ENCODE peak calls at places on chromosomes 2 and 18, in nine cellular contexts. K is hepatocyte, R is GM23248, D is PC-3, O is brain microvascular endothelial cell, M is fibroblast of pulmonary artery, N is small intestine, U is choroid plexus epithelial cell, W is cardiac muscle cell. V is an unnamed sample.

GRCh38 chr18:79567481-79568147 is 112.0 kb upstream of the CTDP1 start:
- DNase-seq in O (peak; percentile 95), D (no peak), U (peak; percentile 94), W (peak; percentile 68), M (peak; percentile 93), N (no peak), K (peak; percentile 69), R (peak; percentile 92), V (peak; percentile 75)

GRCh38 chr2:207473203-207473865 is 56.4 kb upstream of the CREB1 start:
- DNase-seq in N (peak; percentile 46), O (peak; percentile 86), R (peak; percentile 90), W (peak; percentile 71), K (peak; percentile 69), U (peak; percentile 96), D (peak; percentile 86), M (peak; percentile 92), V (peak; percentile 68)

GRCh38 chr2:66679422-66679821 is 244.5 kb downstream of the MEIS1 start:
- DNase-seq in M (no peak), W (peak; percentile 28), D (no peak), O (no peak), K (no peak), N (no peak), R (no peak), U (no peak), V (no peak)

GRCh38 chr2:112634153-112634873 is 11.4 kb upstream of the SLC20A1 start:
- DNase-seq in R (no peak), N (no peak), U (no peak), W (no peak), M (no peak), O (no peak), K (peak; percentile 44), D (no peak), V (no peak)

GRCh38 chr2:218397502-218398436 is 1.9 kb upstream of the CTDSP1 start:
- DNase-seq in K (peak; percentile 93), W (peak; percentile 92), R (peak; percentile 91), N (peak; percentile 91), M (peak; percentile 84), D (peak; percentile 79), U (peak; percentile 75), O (peak; percentile 69), V (peak; percentile 85)

GRCh38 chr2:130391058-130391871 is 35.4 kb downstream of the PTPN18 start:
- DNase-seq in U (peak; percentile 66), O (peak; percentile 57), N (peak; percentile 84), R (peak; percentile 89), W (peak; percentile 86), K (peak; percentile 90), D (peak; percentile 74), M (peak; percentile 74), V (peak; percentile 68)

GRCh38 chr18:74289137-74289536 is 2.6 kb downstream of the CYB5A start:
- DNase-seq in K (no peak), W (no peak), U (peak; percentile 69), D (peak; percentile 81), O (no peak), R (peak; percentile 64), N (no peak), M (peak; percentile 53), V (no peak)

GRCh38 chr2:49935456-49935855 is 781.1 kb upstream of the FSHR start:
- DNase-seq in O (no peak), W (no peak), K (no peak), M (no peak), D (no peak), U (no peak), N (no peak), R (no peak), V (no peak)

GRCh38 chr2:48715956-48716355 is 39.6 kb downstream of the LHCGR start:
- DNase-seq in O (no peak), M (peak; percentile 59), N (no peak), U (peak; percentile 92), W (no peak), K (no peak), R (no peak), D (no peak), V (no peak)

GRCh38 chr2:224689539-224689938 is 26.6 kb downstream of the CCDC195 start:
- DNase-seq in K (no peak), O (no peak), M (no peak), N (no peak), W (no peak), U (no peak), D (no peak), R (no peak), V (peak; percentile 2)

GRCh38 chr2:224682121-224682520 is 34.0 kb downstream of the CCDC195 start:
- DNase-seq in O (no peak), N (no peak), W (no peak), M (no peak), U (no peak), K (no peak), D (no peak), R (no peak), V (no peak)

GRCh38 chr2:224687156-224687555 is 29.0 kb downstream of the CCDC195 start:
- DNase-seq in N (no peak), W (no peak), D (no peak), U (no peak), M (no peak), K (no peak), R (no peak), O (no peak), V (no peak)

GRCh38 chr2:224688996-224689395 is 27.2 kb downstream of the CCDC195 start:
- DNase-seq in U (no peak), O (no peak), M (no peak), N (no peak), W (no peak), D (no peak), R (no peak), K (no peak), V (no peak)

DNA sequence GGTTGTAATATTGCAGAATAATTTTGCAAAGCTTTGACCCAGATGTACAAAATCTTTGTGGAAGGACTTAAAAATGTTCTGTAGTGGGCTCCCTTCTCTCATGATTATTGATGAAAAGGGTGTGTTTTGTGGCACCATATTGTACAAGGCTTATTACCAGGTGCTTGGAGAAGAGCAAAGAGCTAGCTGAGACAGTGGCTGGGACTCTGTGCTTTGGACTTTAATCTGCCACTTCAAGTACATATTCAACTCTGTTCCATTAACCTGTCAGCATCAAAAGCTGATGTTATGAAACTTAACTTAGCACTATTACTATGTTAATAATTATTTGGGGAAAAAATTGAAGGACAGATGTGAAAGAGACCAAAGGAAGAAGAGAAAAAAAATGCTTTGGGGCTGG is 31.0 kb downstream of the CCDC195 start:
- DNase-seq in D (no peak), O (no peak), M (no peak), W (no peak), K (no peak), N (peak; percentile 40), R (no peak), U (no peak), V (no peak)
- H3K4me3 ChIP-seq in D (no peak overlapping the region), O (no peak overlapping the region), M (no peak overlapping the region), W (no peak overlapping the region), K (no peak overlapping the region), N (no peak overlapping the region), R (no peak overlapping the region), U (no peak overlapping the region), V (no peak overlapping the region)

DNA sequence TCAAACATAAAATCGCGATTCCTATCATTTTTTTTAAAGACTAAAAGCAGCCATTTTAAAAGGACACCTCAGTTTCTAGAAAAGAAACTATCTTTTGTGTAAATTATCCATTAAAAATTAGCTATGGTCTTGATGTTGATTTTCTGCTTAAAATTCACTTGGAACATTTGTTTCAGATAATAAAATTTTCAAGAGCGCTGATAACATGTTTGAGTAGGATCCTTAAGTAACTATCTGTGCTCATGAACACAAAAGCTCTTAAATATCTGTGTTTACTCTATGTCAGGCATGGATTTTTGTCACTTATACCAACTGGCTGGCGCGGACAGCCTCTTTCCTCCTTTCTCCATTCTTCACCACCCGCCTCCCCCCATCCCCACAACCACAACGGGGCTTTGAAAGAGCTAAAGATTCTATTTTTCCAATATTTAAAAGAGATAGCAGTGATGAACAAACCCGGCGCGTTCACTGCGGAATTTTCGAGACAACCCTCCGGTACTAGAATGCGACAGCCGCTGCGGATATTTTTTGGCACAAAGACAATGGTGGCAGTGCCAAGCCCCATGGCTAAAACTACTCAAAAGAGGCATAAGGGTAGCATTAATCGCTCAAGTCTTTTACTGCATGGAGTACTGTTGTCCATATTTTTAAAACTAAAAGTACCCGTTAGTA is 181.5 kb downstream of the TCF4 start:
- DNase-seq in M (no peak), K (no peak), D (no peak), W (no peak), R (no peak), U (no peak), N (no peak), O (no peak), V (no peak)
- H3K4me3 ChIP-seq in M (peak overlapping the region; percentile 17), K (no peak overlapping the region), D (no peak overlapping the region), W (no peak overlapping the region), R (no peak overlapping the region), U (no peak overlapping the region), N (no peak overlapping the region), O (peak overlapping the region; percentile 2), V (peak overlapping the region; percentile 13)

GRCh38 chr2:24080721-24081120 is 3.9 kb downstream of the TP53I3 start:
- DNase-seq in D (no peak), O (no peak), W (no peak), N (no peak), U (no peak), M (no peak), K (no peak), R (no peak), V (no peak)

GRCh38 chr2:24083567-24084385 is 858 bp downstream of the TP53I3 start:
- DNase-seq in K (peak; percentile 93), O (peak; percentile 65), W (peak; percentile 95), D (peak; percentile 65), N (peak; percentile 99), U (peak; percentile 84), R (peak; percentile 83), M (peak; percentile 83), V (peak; percentile 94)

GRCh38 chr2:24086241-24086640 is 1.6 kb upstream of the TP53I3 start:
- DNase-seq in D (no peak), W (no peak), N (no peak), R (no peak), O (no peak), K (no peak), U (no peak), M (no peak), V (no peak)

GRCh38 chr2:24084386-24085375 is at the start of gene TP53I3:
- DNase-seq in O (peak; percentile 87), K (peak; percentile 96), U (peak; percentile 90), W (peak; percentile 92), M (peak; percentile 92), R (peak; percentile 94), D (peak; percentile 93), N (peak; percentile 90), V (peak; percentile 82)

GRCh38 chr2:24082787-24083566 is 1.7 kb downstream of the TP53I3 start:
- DNase-seq in N (no peak), M (no peak), D (no peak), K (no peak), R (peak; percentile 4), O (no peak), W (no peak), U (no peak), V (no peak)
- H3K4me3 ChIP-seq in N (peak overlapping the region; percentile 61), M (peak overlapping the region; percentile 73), D (peak overlapping the region; percentile 67), K (peak overlapping the region; percentile 52), R (peak overlapping the region; percentile 90), O (peak overlapping the region; percentile 78), W (peak overlapping the region; percentile 45), U (peak overlapping the region; percentile 77), V (peak overlapping the region; percentile 57)

DNA sequence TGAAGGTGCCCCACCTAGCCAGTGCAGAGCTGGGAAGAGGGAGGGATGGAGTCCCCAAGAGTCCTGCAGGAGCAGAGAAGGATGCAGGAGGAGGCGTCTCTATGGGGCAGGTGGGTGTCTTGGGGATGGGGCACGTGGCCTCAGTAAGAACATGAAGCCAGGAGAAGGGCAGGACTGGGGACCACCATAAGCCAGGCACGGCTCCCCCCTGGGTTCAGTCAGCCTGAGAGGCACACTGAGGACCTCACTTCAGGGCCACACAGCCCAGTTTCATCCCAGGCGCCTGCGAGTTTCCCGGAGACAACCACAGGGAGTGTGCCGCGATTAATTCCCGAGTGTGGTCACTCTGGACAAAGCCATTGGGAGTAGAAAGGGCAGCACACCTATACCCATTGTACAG is 120.3 kb downstream of the GYPC start:
- DNase-seq in N (no peak), R (no peak), W (no peak), O (no peak), K (no peak), U (no peak), M (no peak), D (no peak), V (no peak)
- H3K4me3 ChIP-seq in N (peak overlapping the region; percentile 50), R (no peak overlapping the region), W (peak overlapping the region; percentile 61), O (peak overlapping the region; percentile 17), K (peak overlapping the region; percentile 61), U (peak overlapping the region; percentile 28), M (no peak overlapping the region), D (no peak overlapping the region), V (no peak overlapping the region)

V was measured in mammary epithelial cell.